ENCODE peak calls at places on chromosomes 13 and 19, in four cellular contexts. One of them, this sample, is unnamed.

GRCh38 chr13:31049833-31050232 is 111.9 kb downstream of the HSPH1 start:
- DNase-seq in activated CD4-positive, alpha-beta T cell treated with anti-CD3 and anti-CD28 coated beads, Interleukin-2, amount 50 U/mL, for 1 hour: no peak
- DNase-seq in aorta: no peak
- DNase-seq in activated CD8-positive, alpha-beta T cell treated with anti-CD3 and anti-CD28 coated beads for 36 hours: no peak
- DNase-seq in this sample: no peak

GRCh38 chr19:55027472-55028337 is 10.4 kb downstream of the GP6 start:
- DNase-seq in activated CD8-positive, alpha-beta T cell treated with anti-CD3 and anti-CD28 coated beads for 36 hours: peak; percentile 12
- DNase-seq in activated CD4-positive, alpha-beta T cell treated with anti-CD3 and anti-CD28 coated beads, Interleukin-2, amount 50 U/mL, for 1 hour: no peak
- DNase-seq in aorta: no peak
- DNase-seq in this sample: no peak

GRCh38 chr13:73870970-73871935 is 263.0 kb downstream of the KLF12 start:
- DNase-seq in activated CD4-positive, alpha-beta T cell treated with anti-CD3 and anti-CD28 coated beads, Interleukin-2, amount 50 U/mL, for 1 hour: no peak
- DNase-seq in aorta: no peak
- DNase-seq in activated CD8-positive, alpha-beta T cell treated with anti-CD3 and anti-CD28 coated beads for 36 hours: peak; percentile 54
- DNase-seq in this sample: no peak

GRCh38 chr19:38850976-38851621 is 1.3 kb upstream of the HNRNPL start:
- DNase-seq in activated CD8-positive, alpha-beta T cell treated with anti-CD3 and anti-CD28 coated beads for 36 hours: peak; percentile 67
- DNase-seq in activated CD4-positive, alpha-beta T cell treated with anti-CD3 and anti-CD28 coated beads, Interleukin-2, amount 50 U/mL, for 1 hour: peak; percentile 20
- DNase-seq in aorta: no peak
- DNase-seq in this sample: peak; percentile 14

GRCh38 chr13:20475927-20476691 is 49.5 kb downstream of the CRYL1 start:
- DNase-seq in activated CD8-positive, alpha-beta T cell treated with anti-CD3 and anti-CD28 coated beads for 36 hours: peak; percentile 78
- DNase-seq in aorta: no peak
- DNase-seq in activated CD4-positive, alpha-beta T cell treated with anti-CD3 and anti-CD28 coated beads, Interleukin-2, amount 50 U/mL, for 1 hour: peak; percentile 60
- DNase-seq in this sample: peak; percentile 13

GRCh38 chr13:84645196-84646071 is 763.2 kb upstream of the SLITRK1 start:
- DNase-seq in activated CD8-positive, alpha-beta T cell treated with anti-CD3 and anti-CD28 coated beads for 36 hours: no peak
- DNase-seq in aorta: no peak
- DNase-seq in activated CD4-positive, alpha-beta T cell treated with anti-CD3 and anti-CD28 coated beads, Interleukin-2, amount 50 U/mL, for 1 hour: no peak
- DNase-seq in this sample: no peak

GRCh38 chr19:51339313-51339686 is 2.6 kb downstream of the VSIG10L start:
- DNase-seq in aorta: no peak
- DNase-seq in activated CD8-positive, alpha-beta T cell treated with anti-CD3 and anti-CD28 coated beads for 36 hours: no peak
- DNase-seq in activated CD4-positive, alpha-beta T cell treated with anti-CD3 and anti-CD28 coated beads, Interleukin-2, amount 50 U/mL, for 1 hour: no peak
- DNase-seq in this sample: no peak

GRCh38 chr13:111895896-111896821 is 170.8 kb upstream of the SOX1 start:
- DNase-seq in activated CD8-positive, alpha-beta T cell treated with anti-CD3 and anti-CD28 coated beads for 36 hours: no peak
- DNase-seq in activated CD4-positive, alpha-beta T cell treated with anti-CD3 and anti-CD28 coated beads, Interleukin-2, amount 50 U/mL, for 1 hour: no peak
- DNase-seq in aorta: peak; percentile 59
- DNase-seq in this sample: no peak

GRCh38 chr13:46633416-46633815 is 80.4 kb downstream of the LRCH1 start:
- DNase-seq in aorta: no peak
- DNase-seq in activated CD4-positive, alpha-beta T cell treated with anti-CD3 and anti-CD28 coated beads, Interleukin-2, amount 50 U/mL, for 1 hour: no peak
- DNase-seq in activated CD8-positive, alpha-beta T cell treated with anti-CD3 and anti-CD28 coated beads for 36 hours: no peak
- DNase-seq in this sample: no peak

This sample was measured in germinal center.